ENCODE peak calls at places on chromosomes 16 and 17, in eight cellular contexts. K, L, O, V, Q, X, Y and P are unnamed samples. For H3K27me3 and H3K36me3, the result is how much of the 10 kb centered on the place peaks cover.

GRCh38 chr17:68794636-68795503 is 160.3 kb downstream of the ABCA8 start:
- DNase-seq in V (no peak), L (no peak), Y (no peak), K (no peak), X (no peak), Q (no peak), O (peak), P (no peak)

GRCh38 chr17:53924530-53925455 is 102.1 kb downstream of the KIF2B start:
- DNase-seq in L (no peak), Y (no peak), K (no peak), O (no peak), Q (no peak), V (no peak), X (no peak), P (no peak)

GRCh38 chr17:13197586-13197985 is 179.8 kb upstream of the ELAC2 start:
- DNase-seq in Y (no peak), K (no peak), O (no peak), Q (no peak), V (no peak), L (no peak), X (no peak), P (no peak)

GRCh38 chr16:50664270-50664669 is 16.8 kb downstream of the SNX20 start:
- DNase-seq in Q (no peak), X (no peak), O (no peak), Y (no peak), K (peak), L (no peak), V (no peak), P (no peak)

GRCh38 chr17:40825596-40825995 is 3.2 kb upstream of the KRT10 start:
- DNase-seq in X (no peak), Q (no peak), V (no peak), O (no peak), K (no peak), Y (no peak), L (no peak), P (no peak)

GRCh38 chr16:48687421-48688038 is 77.5 kb upstream of the N4BP1 start:
- DNase-seq in Y (no peak), O (peak), X (peak), K (peak), L (no peak), V (peak), Q (peak), P (peak)

GRCh38 chr17:29918922-29919856 is 10.8 kb downstream of the SSH2 start:
- DNase-seq in K (no peak), O (no peak), Y (no peak), X (no peak), V (no peak), Q (no peak), L (no peak), P (no peak)

GRCh38 chr17:4522661-4523060 is 24.0 kb downstream of the SPNS2 start:
- DNase-seq in Q (no peak), O (no peak), X (no peak), K (no peak), L (no peak), V (no peak), Y (no peak), P (no peak)

GRCh38 chr17:44007346-44008204 is 3.2 kb downstream of the NAGS start:
- DNase-seq in X (no peak), O (no peak), V (no peak), Y (no peak), K (peak), L (no peak), Q (no peak), P (peak)

GRCh38 chr16:23254338-23254737 is 47.8 kb upstream of the SCNN1B start:
- DNase-seq in V (peak), K (no peak), O (no peak), L (no peak), Y (no peak), X (no peak), Q (peak), P (no peak)

GRCh38 chr17:40297511-40297910 is 9.8 kb downstream of the CDC6 start:
- DNase-seq in Y (no peak), Q (no peak), O (no peak), V (no peak), X (no peak), K (no peak), L (no peak), P (no peak)

GRCh38 chr17:57589151-57590034 is 155.7 kb downstream of the CCDC182 start:
- DNase-seq in K (peak), Y (no peak), Q (no peak), V (no peak), O (no peak), X (peak), L (no peak), P (no peak)

GRCh38 chr17:35977509-35977908 is 3.8 kb downstream of the CCL16 start:
- DNase-seq in L (no peak), Y (no peak), Q (no peak), V (no peak), K (no peak), O (no peak), X (no peak), P (no peak)

GRCh38 chr16:85782476-85782875 is 16.9 kb downstream of the EMC8 start:
- DNase-seq in X (no peak), K (no peak), Y (no peak), V (no peak), Q (no peak), L (no peak), O (no peak), P (no peak)

GRCh38 chr17:28807925-28808641 is 34.5 kb downstream of the FAM222B start:
- DNase-seq in Q (no peak), X (no peak), V (no peak), O (peak), L (no peak), K (no peak), Y (no peak), P (no peak)

GRCh38 chr17:80026359-80027042 is 9.2 kb downstream of the TBC1D16 start:
- DNase-seq in K (no peak), X (no peak), Q (no peak), Y (no peak), V (no peak), L (no peak), O (no peak), P (no peak)

GRCh38 chr17:47879028-47879585 is 16.9 kb upstream of the SP2 start:
- DNase-seq in Y (no peak), K (no peak), O (no peak), V (no peak), X (no peak), L (no peak), Q (no peak), P (no peak)

GRCh38 chr17:59756236-59756818 is 48.9 kb downstream of the VMP1 start:
- DNase-seq in K (no peak), Q (no peak), O (no peak), X (no peak), Y (no peak), V (no peak), L (no peak), P (no peak)

GRCh38 chr17:7176870-7177209 is 2.3 kb downstream of the ASGR1 start:
- DNase-seq in Q (peak), V (no peak), X (no peak), K (no peak), Y (no peak), L (no peak), O (no peak), P (peak)

GRCh38 chr16:49833055-49833454 is 22.9 kb downstream of the ZNF423 start:
- DNase-seq in L (no peak), O (no peak), V (no peak), Y (peak), X (peak), Q (no peak), K (no peak), P (peak)

GRCh38 chr17:65531508-65532431 is 29.7 kb downstream of the AXIN2 start:
- DNase-seq in Q (peak), X (peak), Y (no peak), K (peak), O (no peak), V (peak), L (no peak), P (peak)

GRCh38 chr17:66711936-66712335 is 123.0 kb upstream of the CACNG5 start:
- DNase-seq in X (no peak), K (no peak), Q (peak), L (no peak), V (peak), Y (peak), O (no peak), P (no peak)

GRCh38 chr17:72104164-72104862 is 16.5 kb upstream of the SOX9 start:
- DNase-seq in X (peak), V (peak), Y (no peak), K (no peak), Q (no peak), O (no peak), L (no peak), P (no peak)

GRCh38 chr16:66131895-66132294 is 234.6 kb upstream of the CDH5 start:
- DNase-seq in K (no peak), X (no peak), O (no peak), Y (no peak), L (no peak), Q (no peak), V (no peak), P (no peak)

GRCh38 chr17:64230551-64231408 is 32.3 kb downstream of the TEX2 start:
- DNase-seq in K (no peak), O (no peak), X (no peak), L (no peak), Q (no peak), V (no peak), Y (peak), P (no peak)

GRCh38 chr17:67558740-67559380 is 158.9 kb upstream of the NOL11 start:
- DNase-seq in L (no peak), K (no peak), O (no peak), X (peak), V (no peak), Q (peak), Y (no peak), P (no peak)

GRCh38 chr17:34720760-34721159 is 141.4 kb downstream of the TMEM132E start:
- DNase-seq in V (peak), K (no peak), Q (no peak), L (no peak), X (no peak), O (no peak), Y (no peak), P (no peak)

GRCh38 chr16:58299757-58300349 is 5.0 kb upstream of the PRSS54 start:
- DNase-seq in O (peak), Y (no peak), V (no peak), X (no peak), L (no peak), Q (peak), K (no peak), P (peak)

GRCh38 chr17:50939542-50939794 is 73.3 kb upstream of the TOB1 start:
- DNase-seq in L (no peak), Y (no peak), Q (no peak), X (no peak), O (no peak), V (no peak), K (no peak), P (no peak)

GRCh38 chr16:88960516-88960915 is 16.5 kb downstream of the CBFA2T3 start:
- DNase-seq in L (no peak), Q (no peak), V (no peak), X (no peak), K (peak), Y (no peak), O (no peak), P (no peak)

GRCh38 chr17:81471804-81472456 is 40.7 kb downstream of the ACTG1 start:
- DNase-seq in X (peak), L (peak), Y (no peak), V (peak), O (peak), Q (peak), K (no peak), P (peak)

GRCh38 chr16:27951752-27952151 is 111.8 kb downstream of the GSG1L start:
- DNase-seq in K (no peak), Y (peak), L (no peak), X (no peak), V (no peak), Q (no peak), O (no peak), P (no peak)

GRCh38 chr17:28371245-28372202 is at the start of gene SARM1:
- DNase-seq in O (peak), K (peak), L (peak), Q (peak), V (peak), X (peak), Y (peak), P (peak)

GRCh38 chr17:4548721-4549531 is 6.3 kb downstream of the MYBBP1A start:
- DNase-seq in L (no peak), X (no peak), O (no peak), K (peak), Q (no peak), Y (no peak), V (no peak), P (no peak)

GRCh38 chr17:67066717-67067116 is 22.4 kb downstream of the CACNG1 start:
- DNase-seq in Y (no peak), V (no peak), O (no peak), X (no peak), Q (no peak), K (no peak), L (no peak), P (no peak)

GRCh38 chr17:50047488-50048126 is 8.3 kb upstream of the ITGA3 start:
- DNase-seq in X (no peak), V (no peak), Q (no peak), O (peak), L (no peak), Y (peak), K (no peak), P (no peak)

GRCh38 chr17:6789146-6789545 is 13.1 kb downstream of the FBXO39 start:
- DNase-seq in O (no peak), L (no peak), K (no peak), Q (no peak), X (no peak), Y (no peak), V (no peak), P (no peak)

GRCh38 chr17:16486373-16487250 is 5.4 kb downstream of the LRRC75A start:
- DNase-seq in Y (peak), L (no peak), X (peak), O (peak), K (no peak), V (peak), Q (peak), P (peak)

GRCh38 chr17:72556944-72557826 is 436.4 kb downstream of the SOX9 start:
- DNase-seq in K (peak), Y (no peak), Q (peak), O (peak), X (peak), V (peak), L (peak), P (peak)

GRCh38 chr16:87061521-87061920 is 255.7 kb downstream of the C16orf95 start:
- DNase-seq in K (no peak), Y (no peak), Q (no peak), V (no peak), L (no peak), X (no peak), O (no peak), P (no peak)

GRCh38 chr16:87060026-87060986 is 256.9 kb downstream of the C16orf95 start:
- DNase-seq in X (no peak), L (no peak), O (peak), K (no peak), Q (peak), Y (peak), V (no peak), P (peak)

GRCh38 chr16:87063543-87063942 is 253.6 kb downstream of the C16orf95 start:
- DNase-seq in L (no peak), V (no peak), Y (no peak), O (no peak), K (no peak), X (no peak), Q (no peak), P (no peak)

GRCh38 chr16:87064731-87065720 is 252.2 kb downstream of the C16orf95 start:
- DNase-seq in L (no peak), Q (no peak), Y (no peak), X (no peak), K (no peak), O (no peak), V (no peak), P (peak)

DNA sequence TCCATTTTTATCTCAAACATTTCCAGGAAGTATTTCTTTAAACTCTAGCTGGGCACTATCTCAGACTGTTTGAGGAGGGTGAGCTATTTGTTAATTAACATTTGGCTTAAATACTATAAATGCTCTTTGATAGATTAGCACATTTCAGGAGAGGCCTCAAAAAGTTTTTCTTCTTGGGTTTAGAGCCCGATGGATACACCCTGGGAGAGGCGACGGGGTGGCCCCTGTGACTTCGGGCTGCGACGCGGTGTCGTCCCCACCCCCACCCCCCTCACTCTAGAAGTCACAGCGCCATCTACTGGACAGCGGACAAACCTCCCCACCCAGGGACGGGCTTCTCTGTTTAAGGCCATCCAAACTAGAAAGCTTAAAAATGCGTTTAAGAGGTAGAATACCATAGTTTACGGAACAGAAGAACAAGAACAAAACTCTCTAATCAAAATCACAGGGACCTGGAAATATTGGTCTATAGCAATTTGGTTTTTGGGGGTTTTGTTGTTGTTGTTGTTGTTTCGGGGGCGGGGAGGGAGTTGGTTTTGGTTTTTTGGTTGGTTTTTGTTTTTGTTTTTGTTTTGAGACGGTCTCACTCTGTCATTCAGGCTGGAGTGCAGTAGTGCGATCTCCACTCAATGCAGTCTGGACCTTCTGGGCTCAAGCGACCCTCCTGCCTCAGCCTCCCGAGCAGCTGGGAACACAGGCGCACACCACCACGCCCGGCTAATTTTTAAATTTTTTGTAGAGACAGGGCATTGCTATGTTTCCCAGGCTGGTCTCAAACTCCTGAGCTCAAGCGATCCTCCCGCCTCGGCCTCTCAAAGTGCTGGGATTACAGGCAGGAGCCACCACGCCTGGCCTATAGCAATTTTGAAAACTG is 254.4 kb downstream of the C16orf95 start:
- DNase-seq in Y (peak), L (no peak), Q (peak), X (peak), K (no peak), O (peak), V (peak), P (peak)
- H3K4me3 ChIP-seq in Y (peak), L (no peak), Q (peak), X (no peak), K (no peak), O (no peak), V (no peak), P (no peak)

GRCh38 chr16:995087-995486 is 13.5 kb downstream of the SOX8 start:
- DNase-seq in O (no peak), X (no peak), Y (no peak), K (no peak), Q (peak), V (no peak), L (no peak), P (no peak)
- H3K27me3 ChIP-seq in O (under half), X (half or more), Y (under half), K (under half), Q (under half), V (under half), L (under half), P (under half)

GRCh38 chr16:31111881-31112466 is 3.8 kb downstream of the BCKDK start:
- DNase-seq in X (no peak), L (no peak), K (no peak), V (no peak), Q (no peak), Y (no peak), O (no peak), P (peak)

GRCh38 chr16:31117384-31118222 is at the start of gene KAT8:
- DNase-seq in X (peak), L (peak), Y (peak), K (peak), Q (peak), O (peak), V (peak), P (peak)

GRCh38 chr16:31112711-31113419 is 4.6 kb upstream of the KAT8 start:
- DNase-seq in K (no peak), O (no peak), X (no peak), V (no peak), Q (no peak), Y (no peak), L (no peak), P (peak)

GRCh38 chr16:31113420-31114124 is 3.9 kb upstream of the KAT8 start:
- DNase-seq in O (no peak), V (no peak), K (no peak), X (no peak), Y (no peak), Q (no peak), L (no peak), P (peak)

GRCh38 chr16:31114468-31114867 is 3.0 kb upstream of the KAT8 start:
- DNase-seq in O (no peak), Q (no peak), Y (no peak), K (no peak), X (no peak), V (no peak), L (no peak), P (peak)
- H3K36me3 ChIP-seq in O (under half), Q (under half), Y (under half), K (under half), X (under half), V (under half), L (under half), P (under half)

GRCh38 chr16:51987519-51987918 is 559.4 kb downstream of the TOX3 start:
- DNase-seq in O (no peak), Y (no peak), L (no peak), K (no peak), V (no peak), X (no peak), Q (no peak), P (no peak)

GRCh38 chr16:51981725-51982124 is 565.2 kb downstream of the TOX3 start:
- DNase-seq in O (no peak), X (no peak), L (no peak), Y (no peak), Q (no peak), V (no peak), K (no peak), P (no peak)

GRCh38 chr16:51982715-51983680 is 563.9 kb downstream of the TOX3 start:
- DNase-seq in V (no peak), Y (no peak), O (peak), X (no peak), K (no peak), L (no peak), Q (peak), P (peak)

GRCh38 chr16:51988977-51989376 is 558.0 kb downstream of the TOX3 start:
- DNase-seq in L (no peak), V (no peak), O (no peak), X (no peak), Y (no peak), Q (no peak), K (no peak), P (no peak)

DNA sequence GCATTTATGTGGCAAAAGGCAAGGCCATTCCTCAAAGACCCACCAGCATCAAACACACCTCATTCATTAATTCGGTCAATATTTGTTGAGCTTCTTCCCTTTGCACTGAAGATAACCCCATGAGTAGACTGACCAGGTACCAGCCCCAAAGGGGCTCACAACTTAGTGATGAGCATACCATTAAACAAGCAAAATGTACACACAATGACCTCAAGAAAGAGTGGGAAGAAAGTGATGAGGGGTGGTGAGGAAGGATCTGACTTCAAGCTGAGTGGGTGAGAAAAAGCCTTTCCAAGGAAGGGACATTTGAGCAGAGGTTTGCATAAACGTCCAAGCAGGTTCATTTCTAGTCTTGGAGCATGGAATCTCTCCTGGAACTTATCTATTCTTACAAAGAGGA is 562.5 kb downstream of the TOX3 start:
- DNase-seq in X (no peak), Y (no peak), L (no peak), Q (no peak), O (no peak), K (no peak), V (no peak), P (no peak)
- H3K4me3 ChIP-seq in X (no peak), Y (no peak), L (no peak), Q (no peak), O (no peak), K (no peak), V (no peak), P (no peak)

GRCh38 chr17:9324864-9325263 is 250.8 kb downstream of the STX8 start:
- DNase-seq in Q (no peak), K (no peak), Y (no peak), X (no peak), O (no peak), L (no peak), V (no peak), P (no peak)

GRCh38 chr17:9321862-9322261 is 253.8 kb downstream of the STX8 start:
- DNase-seq in V (no peak), O (no peak), Y (no peak), K (no peak), Q (no peak), X (no peak), L (no peak), P (no peak)

GRCh38 chr17:9322298-9322697 is 253.3 kb downstream of the STX8 start:
- DNase-seq in Y (no peak), Q (peak), K (no peak), O (peak), X (no peak), V (no peak), L (no peak), P (peak)
- H3K27me3 ChIP-seq in Y (under half), Q (under half), K (under half), O (under half), X (under half), V (under half), L (under half), P (under half)

GRCh38 chr16:80208750-80209149 is 332.0 kb upstream of the DYNLRB2 start:
- DNase-seq in L (no peak), K (no peak), O (no peak), X (no peak), Q (no peak), V (no peak), Y (no peak), P (no peak)
- H3K36me3 ChIP-seq in L (under half), K (under half), O (under half), X (under half), Q (under half), V (under half), Y (under half), P (under half)